ENCODE peak calls at places on chromosome 14, in ten cellular contexts. Z, C, L, K, M, N, F, Y, X and B are unnamed samples.
A peak's percentile ranks its signal among the peaks of the same experiment; 100 is the strongest.

GRCh38 chr14:77849711-77850110 is 49.8 kb downstream of the ADCK1 start:
- DNase-seq in Z (no peak), C (no peak), L (no peak), K (peak; percentile 60), M (no peak), N (no peak), F (peak; percentile 4), Y (peak; percentile 64), X (no peak), B (no peak)

GRCh38 chr14:20679907-20680306 is 4.5 kb upstream of the RNASE4 start:
- DNase-seq in Z (no peak), C (no peak), L (no peak), K (peak; percentile 11), M (peak; percentile 42), N (no peak), F (peak; percentile 43), Y (peak; percentile 22), X (peak; percentile 40), B (no peak)

GRCh38 chr14:22124071-22124613 is 450.5 kb upstream of the OR4E1 start:
- DNase-seq in Z (no peak), C (no peak), L (no peak), K (no peak), M (no peak), N (no peak), F (no peak), Y (no peak), X (no peak), B (no peak)

GRCh38 chr14:80475074-80475473 is 263.8 kb upstream of the DIO2 start:
- DNase-seq in Z (no peak), C (no peak), L (no peak), K (peak; percentile 27), M (no peak), N (no peak), F (peak; percentile 48), Y (peak; percentile 62), X (no peak), B (no peak)

GRCh38 chr14:101588990-101589389 is 27.7 kb downstream of the DIO3 start:
- DNase-seq in Z (no peak), C (no peak), L (no peak), K (no peak), M (no peak), N (peak; percentile 65), F (no peak), Y (no peak), X (no peak), B (no peak)

GRCh38 chr14:74289801-74290200 is 12.9 kb downstream of the ABCD4 start:
- DNase-seq in Z (no peak), C (no peak), L (no peak), K (no peak), M (no peak), N (no peak), F (no peak), Y (no peak), X (no peak), B (no peak)

GRCh38 chr14:47675239-47675488 is 241 bp downstream of the MDGA2 start:
- DNase-seq in Z (no peak), C (no peak), L (no peak), K (no peak), M (no peak), N (no peak), F (no peak), Y (no peak), X (no peak), B (no peak)

GRCh38 chr14:29821665-29822429 is 105.8 kb downstream of the PRKD1 start:
- DNase-seq in Z (no peak), C (no peak), L (no peak), K (no peak), M (no peak), N (no peak), F (peak; percentile 27), Y (peak; percentile 29), X (no peak), B (no peak)

GRCh38 chr14:95222870-95223398 is 65.6 kb upstream of the DICER1 start:
- DNase-seq in Z (no peak), C (no peak), L (no peak), K (peak; percentile 75), M (no peak), N (no peak), F (peak; percentile 85), Y (peak; percentile 93), X (no peak), B (no peak)

GRCh38 chr14:70064111-70064885 is 124.5 kb downstream of the SLC8A3 start:
- DNase-seq in Z (no peak), C (no peak), L (no peak), K (no peak), M (no peak), N (no peak), F (no peak), Y (peak; percentile 40), X (no peak), B (no peak)

GRCh38 chr14:71187633-71188356 is 280.5 kb downstream of the PCNX1 start:
- DNase-seq in Z (no peak), C (no peak), L (no peak), K (no peak), M (no peak), N (no peak), F (peak; percentile 42), Y (peak; percentile 14), X (peak; percentile 26), B (no peak)

GRCh38 chr14:47207636-47208035 is 467.8 kb downstream of the MDGA2 start:
- DNase-seq in Z (no peak), C (no peak), L (no peak), K (peak; percentile 14), M (no peak), N (no peak), F (no peak), Y (peak; percentile 20), X (no peak), B (no peak)

GRCh38 chr14:54725998-54726397 is 159.1 kb downstream of the SAMD4A start:
- DNase-seq in Z (no peak), C (no peak), L (no peak), K (no peak), M (no peak), N (no peak), F (no peak), Y (no peak), X (no peak), B (no peak)

GRCh38 chr14:103243764-103244737 is 90.0 kb upstream of the EIF5 start:
- DNase-seq in Z (no peak), C (no peak), L (no peak), K (no peak), M (no peak), N (no peak), F (no peak), Y (peak; percentile 17), X (no peak), B (no peak)

GRCh38 chr14:99513946-99514551 is 32.8 kb downstream of the CCNK start:
- DNase-seq in Z (no peak), C (no peak), L (no peak), K (no peak), M (peak; percentile 11), N (peak; percentile 84), F (no peak), Y (no peak), X (no peak), B (no peak)

GRCh38 chr14:29925736-29926135 is 1.9 kb downstream of the PRKD1 start:
- DNase-seq in Z (no peak), C (no peak), L (no peak), K (no peak), M (no peak), N (no peak), F (peak; percentile 46), Y (no peak), X (no peak), B (no peak)

GRCh38 chr14:103084021-103084919 is at the start of gene LBHD2:
- DNase-seq in Z (no peak), C (no peak), L (no peak), K (no peak), M (peak; percentile 32), N (no peak), F (no peak), Y (peak; percentile 32), X (no peak), B (no peak)

GRCh38 chr14:21136024-21136423 is 19.8 kb downstream of the OR5AU1 start:
- DNase-seq in Z (no peak), C (peak; percentile 7), L (no peak), K (peak; percentile 11), M (no peak), N (no peak), F (peak; percentile 26), Y (peak; percentile 10), X (peak; percentile 12), B (no peak)

GRCh38 chr14:74546416-74546815 is 52.9 kb downstream of the ISCA2 start:
- DNase-seq in Z (no peak), C (no peak), L (no peak), K (no peak), M (no peak), N (no peak), F (no peak), Y (no peak), X (no peak), B (no peak)

GRCh38 chr14:74459981-74460380 is 33.1 kb downstream of the NPC2 start:
- DNase-seq in Z (no peak), C (no peak), L (no peak), K (no peak), M (no peak), N (no peak), F (no peak), Y (no peak), X (no peak), B (no peak)

GRCh38 chr14:47240755-47241437 is 434.5 kb downstream of the MDGA2 start:
- DNase-seq in Z (no peak), C (no peak), L (no peak), K (no peak), M (no peak), N (no peak), F (no peak), Y (no peak), X (no peak), B (no peak)

GRCh38 chr14:105214324-105214915 is 33.3 kb upstream of the NUDT14 start:
- DNase-seq in Z (no peak), C (no peak), L (no peak), K (no peak), M (no peak), N (no peak), F (no peak), Y (no peak), X (no peak), B (no peak)

GRCh38 chr14:50677527-50678063 is 9.5 kb upstream of the SAV1 start:
- DNase-seq in Z (no peak), C (no peak), L (no peak), K (peak; percentile 64), M (no peak), N (no peak), F (peak; percentile 78), Y (peak; percentile 70), X (no peak), B (no peak)

GRCh38 chr14:32693114-32693513 is 245.6 kb upstream of the NPAS3 start:
- DNase-seq in Z (no peak), C (no peak), L (no peak), K (peak; percentile 95), M (no peak), N (no peak), F (peak; percentile 82), Y (peak; percentile 47), X (no peak), B (no peak)

GRCh38 chr14:30387856-30388255 is 171.1 kb upstream of the G2E3 start:
- DNase-seq in Z (no peak), C (no peak), L (no peak), K (no peak), M (no peak), N (no peak), F (no peak), Y (no peak), X (no peak), B (no peak)

GRCh38 chr14:74299061-74299545 is 3.6 kb downstream of the ABCD4 start:
- DNase-seq in Z (no peak), C (no peak), L (no peak), K (peak; percentile 36), M (no peak), N (no peak), F (peak; percentile 40), Y (peak; percentile 19), X (no peak), B (no peak)

GRCh38 chr14:48456051-48456450 is 780.6 kb upstream of the MDGA2 start:
- DNase-seq in Z (no peak), C (no peak), L (no peak), K (no peak), M (no peak), N (no peak), F (no peak), Y (no peak), X (no peak), B (no peak)

GRCh38 chr14:75879031-75879430 is 102.8 kb downstream of the TGFB3 start:
- DNase-seq in Z (no peak), C (peak; percentile 90), L (no peak), K (peak; percentile 89), M (no peak), N (no peak), F (peak; percentile 96), Y (peak; percentile 97), X (no peak), B (no peak)